ENCODE peak calls at places on chromosomes 12 and 14, in ten cellular contexts. A is gastrocnemius medialis; B is kidney glomerular epithelial cell; G is HS-27A; O is stimulated activated CD4-positive, alpha-beta T cell treated with anti-CD3 and anti-CD28 coated beads, TNF-alpha, amount 100 ng/mL, for 1 hour; W is mucosa of descending colon; X is NCI-H2081 treated with DMSO at 0.1 percent for 48 hours; U is activated CD4-positive, alpha-beta T cell treated with anti-CD3 and anti-CD28 coated beads for 48 hours; F is stimulated activated CD8-positive, alpha-beta memory T cell treated with anti-CD3 and anti-CD28 coated beads, Interleukin-7, amount 100 ng/mL, for 24 hours; L is hypothalamus. E is an unnamed sample.
A peak's percentile ranks its signal among the peaks of the same experiment; 100 is the strongest.

GRCh38 chr12:6383572-6384498 is at the start of gene LTBR:
- DNase-seq in L (peak; percentile 47), U (peak; percentile 31), O (no peak), W (peak; percentile 97), A (peak; percentile 97), X (no peak), F (no peak), G (peak; percentile 68), B (peak; percentile 44), E (peak; percentile 87)

GRCh38 chr12:120508537-120508936 is 12.6 kb downstream of the DYNLL1 start:
- DNase-seq in O (no peak), B (no peak), L (no peak), W (no peak), U (no peak), F (no peak), A (no peak), G (no peak), X (no peak), E (no peak)

GRCh38 chr14:75273272-75274044 is 5.2 kb upstream of the FOS start:
- DNase-seq in U (no peak), X (no peak), A (no peak), W (no peak), B (no peak), F (no peak), G (no peak), L (no peak), O (no peak), E (no peak)

GRCh38 chr14:75282166-75282547 is 3.5 kb downstream of the FOS start:
- DNase-seq in W (no peak), O (no peak), F (no peak), U (no peak), B (no peak), A (no peak), X (no peak), L (no peak), G (no peak), E (no peak)

GRCh38 chr12:77488041-77488620 is 342.6 kb upstream of the NAV3 start:
- DNase-seq in G (peak; percentile 14), B (peak; percentile 39), L (no peak), F (no peak), U (no peak), A (no peak), W (no peak), X (no peak), O (no peak), E (no peak)

GRCh38 chr14:105864116-105864515 is 337.7 kb downstream of the TMEM121 start:
- DNase-seq in B (no peak), G (no peak), W (no peak), A (no peak), U (no peak), X (no peak), F (no peak), L (no peak), O (no peak), E (no peak)

GRCh38 chr14:34693228-34693939 is 21.0 kb downstream of the CFL2 start:
- DNase-seq in A (peak; percentile 48), U (peak; percentile 22), W (peak; percentile 64), L (no peak), O (no peak), X (no peak), B (no peak), F (no peak), G (no peak), E (peak; percentile 57)

GRCh38 chr14:100878271-100879146 is 25.0 kb downstream of the RTL1 start:
- DNase-seq in W (no peak), O (no peak), F (no peak), A (no peak), B (no peak), U (no peak), G (no peak), X (no peak), L (no peak), E (no peak)

GRCh38 chr12:99984271-99985128 is at the start of gene ANKS1B:
- DNase-seq in F (no peak), B (peak; percentile 30), U (peak; percentile 26), X (no peak), G (no peak), A (peak; percentile 37), L (peak; percentile 8), O (no peak), W (peak; percentile 58), E (peak; percentile 75)

GRCh38 chr12:127282786-127283565 is 984.0 kb upstream of the TMEM132C start:
- DNase-seq in W (no peak), L (no peak), F (no peak), A (no peak), O (no peak), G (no peak), B (no peak), X (no peak), U (no peak), E (no peak)

GRCh38 chr14:98120831-98121464 is 1151.0 kb downstream of the BCL11B start:
- DNase-seq in O (no peak), F (no peak), U (peak; percentile 49), X (no peak), L (no peak), B (peak; percentile 42), W (no peak), G (no peak), A (no peak), E (no peak)

GRCh38 chr12:63985945-63986344 is 141.4 kb downstream of the SRGAP1 start:
- DNase-seq in X (no peak), A (no peak), G (no peak), U (no peak), B (no peak), L (no peak), O (no peak), F (no peak), W (no peak), E (no peak)

GRCh38 chr14:87067597-87067996 is 925.4 kb downstream of the GALC start:
- DNase-seq in G (no peak), O (no peak), B (peak; percentile 40), L (no peak), F (no peak), W (no peak), X (no peak), A (no peak), U (no peak), E (peak; percentile 69)

GRCh38 chr14:22597771-22598098 is 365 bp upstream of the ABHD4 start:
- DNase-seq in G (no peak), B (no peak), O (no peak), U (no peak), X (no peak), L (no peak), W (no peak), A (no peak), F (no peak), E (no peak)

GRCh38 chr14:88849717-88850116 is 25.3 kb downstream of the TTC8 start:
- DNase-seq in O (no peak), X (no peak), U (no peak), W (no peak), L (no peak), A (no peak), F (no peak), B (no peak), G (no peak), E (no peak)

GRCh38 chr12:91542048-91542447 is 359.4 kb upstream of the DCN start:
- DNase-seq in U (no peak), O (no peak), L (no peak), A (no peak), G (no peak), X (no peak), F (no peak), B (no peak), W (no peak), E (no peak)

GRCh38 chr14:105078294-105078693 is 13.1 kb upstream of the GPR132 start:
- DNase-seq in A (no peak), W (no peak), F (no peak), G (no peak), U (no peak), L (no peak), O (no peak), X (no peak), B (no peak), E (no peak)

GRCh38 chr12:58847876-58848600 is 72.3 kb downstream of the LRIG3 start:
- DNase-seq in A (no peak), O (no peak), B (no peak), X (peak; percentile 1), W (no peak), F (no peak), L (no peak), U (no peak), G (no peak), E (no peak)

GRCh38 chr14:32343926-32344430 is 14.9 kb downstream of the AKAP6 start:
- DNase-seq in X (no peak), F (no peak), G (no peak), B (no peak), L (no peak), A (no peak), U (no peak), O (no peak), W (no peak), E (no peak)

GRCh38 chr14:21894003-21894897 is 220.6 kb upstream of the OR4E1 start:
- DNase-seq in U (peak; percentile 67), X (no peak), A (no peak), W (peak; percentile 27), G (no peak), O (peak; percentile 23), F (peak; percentile 16), B (no peak), L (no peak), E (no peak)

GRCh38 chr12:124147579-124147978 is 147.3 kb upstream of the RFLNA start:
- DNase-seq in L (no peak), G (no peak), U (no peak), X (no peak), F (no peak), B (no peak), W (no peak), O (no peak), A (no peak), E (no peak)

GRCh38 chr14:53032161-53032803 is 81.4 kb upstream of the FERMT2 start:
- DNase-seq in L (peak; percentile 1), O (no peak), U (no peak), A (peak; percentile 20), W (no peak), G (peak; percentile 92), X (no peak), F (no peak), B (no peak), E (no peak)

GRCh38 chr14:55383039-55383438 is 28.6 kb downstream of the ATG14 start:
- DNase-seq in O (no peak), X (no peak), U (no peak), F (no peak), B (no peak), W (no peak), G (peak; percentile 71), A (peak; percentile 74), L (no peak), E (peak; percentile 79)

GRCh38 chr14:72722201-72722785 is 171.6 kb downstream of the DPF3 start:
- DNase-seq in O (no peak), A (no peak), U (no peak), W (no peak), L (no peak), B (no peak), X (no peak), F (no peak), G (no peak), E (no peak)

GRCh38 chr12:5889381-5890047 is 55.5 kb downstream of the ANO2 start:
- DNase-seq in X (no peak), B (no peak), G (no peak), L (no peak), F (peak; percentile 5), A (no peak), O (no peak), U (peak; percentile 68), W (no peak), E (no peak)

GRCh38 chr14:89899917-89900680 is 54.4 kb downstream of the EFCAB11 start:
- DNase-seq in F (no peak), G (no peak), B (no peak), X (no peak), W (no peak), A (no peak), L (no peak), U (peak; percentile 17), O (no peak), E (no peak)

GRCh38 chr14:68692916-68693771 is 99.7 kb downstream of the ZFP36L1 start:
- DNase-seq in O (no peak), U (no peak), B (no peak), A (no peak), L (no peak), G (no peak), X (no peak), W (no peak), F (no peak), E (no peak)

GRCh38 chr14:56133547-56133946 is 15.3 kb downstream of the PELI2 start:
- DNase-seq in B (no peak), A (no peak), U (no peak), L (no peak), O (no peak), G (no peak), W (no peak), F (no peak), X (no peak), E (no peak)